ENCODE peak calls at places on chromosomes 11 and 22, in six cellular contexts. One of them, this sample, is unnamed.

GRCh38 chr11:119518746-119519382 is 95.9 kb upstream of the THY1 start:
- DNase-seq in heart right ventricle: no peak
- DNase-seq in WERI-Rb-1: no peak
- DNase-seq in WTC11: peak
- DNase-seq in endothelial cell: peak
- DNase-seq in cardiac fibroblast: peak
- DNase-seq in this sample: no peak

GRCh38 chr11:9629064-9629463 is 34.8 kb upstream of the SWAP70 start:
- DNase-seq in heart right ventricle: no peak
- DNase-seq in endothelial cell: no peak
- DNase-seq in WERI-Rb-1: no peak
- DNase-seq in WTC11: no peak
- DNase-seq in cardiac fibroblast: no peak
- DNase-seq in this sample: no peak

GRCh38 chr11:121721961-121722360 is 269.2 kb upstream of the SORL1-AS1 start:
- DNase-seq in WERI-Rb-1: no peak
- DNase-seq in cardiac fibroblast: no peak
- DNase-seq in WTC11: no peak
- DNase-seq in endothelial cell: no peak
- DNase-seq in heart right ventricle: no peak
- DNase-seq in this sample: no peak

GRCh38 chr22:21074092-21074715 is 28.5 kb downstream of the LRRC74B start:
- DNase-seq in cardiac fibroblast: peak
- DNase-seq in heart right ventricle: no peak
- DNase-seq in endothelial cell: no peak
- DNase-seq in WERI-Rb-1: no peak
- DNase-seq in WTC11: no peak
- DNase-seq in this sample: no peak

GRCh38 chr11:126989942-126990715 is 10.4 kb downstream of the KIRREL3 start:
- DNase-seq in WTC11: peak
- DNase-seq in heart right ventricle: peak
- DNase-seq in cardiac fibroblast: peak
- DNase-seq in WERI-Rb-1: peak
- DNase-seq in endothelial cell: peak
- DNase-seq in this sample: peak

GRCh38 chr11:95279921-95280861 is 49.2 kb upstream of the SESN3 start:
- DNase-seq in heart right ventricle: no peak
- DNase-seq in cardiac fibroblast: no peak
- DNase-seq in WTC11: peak
- DNase-seq in endothelial cell: no peak
- DNase-seq in WERI-Rb-1: peak
- DNase-seq in this sample: no peak

GRCh38 chr22:17087176-17088131 is 2.7 kb downstream of the IL17RA start:
- DNase-seq in WTC11: no peak
- DNase-seq in heart right ventricle: no peak
- DNase-seq in endothelial cell: no peak
- DNase-seq in WERI-Rb-1: no peak
- DNase-seq in cardiac fibroblast: peak
- DNase-seq in this sample: peak

GRCh38 chr11:1101318-1102089 is 26.8 kb downstream of the MUC2 start:
- DNase-seq in endothelial cell: no peak
- DNase-seq in WTC11: no peak
- DNase-seq in heart right ventricle: peak
- DNase-seq in cardiac fibroblast: no peak
- DNase-seq in WERI-Rb-1: no peak
- DNase-seq in this sample: peak

GRCh38 chr11:75277991-75278790 is 37.6 kb downstream of the TPBGL start:
- DNase-seq in cardiac fibroblast: no peak
- DNase-seq in endothelial cell: no peak
- DNase-seq in WTC11: no peak
- DNase-seq in heart right ventricle: no peak
- DNase-seq in WERI-Rb-1: no peak
- DNase-seq in this sample: no peak

GRCh38 chr11:130300567-130300966 is 14.2 kb downstream of the ZBTB44 start:
- DNase-seq in WTC11: no peak
- DNase-seq in cardiac fibroblast: no peak
- DNase-seq in endothelial cell: no peak
- DNase-seq in heart right ventricle: no peak
- DNase-seq in WERI-Rb-1: no peak
- DNase-seq in this sample: no peak

GRCh38 chr11:45089845-45090499 is 56.5 kb upstream of the PRDM11 start:
- DNase-seq in heart right ventricle: no peak
- DNase-seq in cardiac fibroblast: peak
- DNase-seq in WTC11: peak
- DNase-seq in WERI-Rb-1: peak
- DNase-seq in endothelial cell: no peak
- DNase-seq in this sample: no peak

GRCh38 chr11:13465909-13466371 is 2.9 kb upstream of the BTBD10 start:
- DNase-seq in WERI-Rb-1: no peak
- DNase-seq in heart right ventricle: no peak
- DNase-seq in cardiac fibroblast: peak
- DNase-seq in endothelial cell: no peak
- DNase-seq in WTC11: no peak
- DNase-seq in this sample: no peak

GRCh38 chr11:107467754-107468153 is 10.1 kb upstream of the CWF19L2 start:
- DNase-seq in WTC11: no peak
- DNase-seq in endothelial cell: no peak
- DNase-seq in heart right ventricle: no peak
- DNase-seq in WERI-Rb-1: no peak
- DNase-seq in cardiac fibroblast: no peak
- DNase-seq in this sample: no peak

GRCh38 chr11:62508336-62509058 is 38.1 kb downstream of the AHNAK start:
- DNase-seq in cardiac fibroblast: no peak
- DNase-seq in endothelial cell: peak
- DNase-seq in WTC11: peak
- DNase-seq in heart right ventricle: peak
- DNase-seq in WERI-Rb-1: no peak
- DNase-seq in this sample: peak

GRCh38 chr11:12499071-12499470 is 121.7 kb downstream of the PARVA start:
- DNase-seq in heart right ventricle: no peak
- DNase-seq in WTC11: no peak
- DNase-seq in cardiac fibroblast: no peak
- DNase-seq in WERI-Rb-1: no peak
- DNase-seq in endothelial cell: no peak
- DNase-seq in this sample: no peak

GRCh38 chr11:120918257-120918656 is 105.6 kb upstream of the TBCEL start:
- DNase-seq in WTC11: no peak
- DNase-seq in endothelial cell: no peak
- DNase-seq in heart right ventricle: no peak
- DNase-seq in WERI-Rb-1: no peak
- DNase-seq in cardiac fibroblast: no peak
- DNase-seq in this sample: no peak

GRCh38 chr11:63553759-63554158 is 9.4 kb downstream of the PLAAT2 start:
- DNase-seq in cardiac fibroblast: no peak
- DNase-seq in endothelial cell: no peak
- DNase-seq in heart right ventricle: no peak
- DNase-seq in WTC11: no peak
- DNase-seq in WERI-Rb-1: no peak
- DNase-seq in this sample: no peak

GRCh38 chr11:11227686-11228085 is 125.4 kb downstream of the CSNK2A3 start:
- DNase-seq in WERI-Rb-1: no peak
- DNase-seq in heart right ventricle: no peak
- DNase-seq in cardiac fibroblast: no peak
- DNase-seq in WTC11: no peak
- DNase-seq in endothelial cell: no peak
- DNase-seq in this sample: no peak

GRCh38 chr11:11231763-11232162 is 121.3 kb downstream of the CSNK2A3 start:
- DNase-seq in cardiac fibroblast: no peak
- DNase-seq in endothelial cell: no peak
- DNase-seq in WERI-Rb-1: no peak
- DNase-seq in WTC11: no peak
- DNase-seq in heart right ventricle: no peak
- DNase-seq in this sample: no peak

GRCh38 chr11:11229691-11230090 is 123.4 kb downstream of the CSNK2A3 start:
- DNase-seq in WERI-Rb-1: no peak
- DNase-seq in heart right ventricle: no peak
- DNase-seq in WTC11: no peak
- DNase-seq in cardiac fibroblast: no peak
- DNase-seq in endothelial cell: no peak
- DNase-seq in this sample: no peak

DNA sequence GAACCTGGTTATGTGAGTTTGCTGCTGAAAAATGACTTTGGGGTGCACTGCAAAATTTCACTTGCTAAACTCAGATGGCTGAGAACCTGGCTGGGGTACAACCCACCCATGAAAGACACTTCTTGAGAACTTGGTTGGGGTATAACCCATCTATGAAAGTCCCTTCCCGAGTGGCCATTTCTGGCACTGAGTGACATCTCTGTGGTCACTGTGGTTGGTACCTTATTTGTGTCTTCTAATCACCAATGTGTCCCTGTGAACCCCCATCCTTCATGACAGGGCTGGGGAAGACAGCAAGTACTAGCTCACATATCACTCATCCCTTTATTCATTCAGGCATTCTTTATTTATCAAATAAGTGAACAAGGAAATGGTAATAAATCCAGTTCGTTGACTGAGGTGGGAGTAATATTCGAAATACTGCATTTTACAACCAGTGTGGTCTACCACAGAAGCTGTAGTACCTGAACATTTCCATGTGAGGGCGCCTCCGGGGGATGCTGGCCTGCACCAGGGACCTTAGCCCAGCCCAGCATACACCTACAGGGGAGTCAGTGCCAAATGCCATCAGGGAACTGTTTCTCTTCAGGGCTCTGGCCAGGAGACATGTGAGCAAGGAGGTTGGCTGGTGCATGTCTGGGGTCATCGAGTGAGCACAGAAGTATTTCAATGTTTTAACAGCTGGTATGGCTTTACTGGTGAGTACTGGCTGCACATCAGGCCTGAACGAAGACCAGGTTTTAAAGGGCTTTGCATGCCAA is 122.1 kb downstream of the CSNK2A3 start:
- DNase-seq in WTC11: peak
- DNase-seq in heart right ventricle: no peak
- DNase-seq in endothelial cell: peak
- DNase-seq in WERI-Rb-1: peak
- DNase-seq in cardiac fibroblast: no peak
- DNase-seq in this sample: no peak
- TF ChIP-seq CTCF in WTC11: peak
- TF ChIP-seq CTCF in heart right ventricle: peak
- TF ChIP-seq CTCF in endothelial cell: peak
- TF ChIP-seq CTCF in WERI-Rb-1: peak
- TF ChIP-seq CTCF in cardiac fibroblast: peak
- TF ChIP-seq CTCF in this sample: no peak

GRCh38 chr22:41524809-41525449 is 19.3 kb downstream of the POLR3H start:
- DNase-seq in WTC11: peak
- DNase-seq in cardiac fibroblast: peak
- DNase-seq in endothelial cell: no peak
- DNase-seq in heart right ventricle: no peak
- DNase-seq in WERI-Rb-1: peak
- DNase-seq in this sample: no peak
- TF ChIP-seq CTCF in WTC11: no peak
- TF ChIP-seq CTCF in cardiac fibroblast: no peak
- TF ChIP-seq CTCF in endothelial cell: no peak
- TF ChIP-seq CTCF in heart right ventricle: no peak
- TF ChIP-seq CTCF in WERI-Rb-1: peak
- TF ChIP-seq CTCF in this sample: no peak

GRCh38 chr22:23801886-23802377 is 15.2 kb downstream of the SMARCB1 start:
- DNase-seq in endothelial cell: no peak
- DNase-seq in WTC11: no peak
- DNase-seq in cardiac fibroblast: no peak
- DNase-seq in heart right ventricle: no peak
- DNase-seq in WERI-Rb-1: no peak
- DNase-seq in this sample: no peak

GRCh38 chr22:23806837-23807236 is 20.1 kb downstream of the SMARCB1 start:
- DNase-seq in WERI-Rb-1: no peak
- DNase-seq in cardiac fibroblast: no peak
- DNase-seq in WTC11: no peak
- DNase-seq in endothelial cell: no peak
- DNase-seq in heart right ventricle: no peak
- DNase-seq in this sample: no peak

GRCh38 chr22:23801238-23801821 is 14.6 kb downstream of the SMARCB1 start:
- DNase-seq in WERI-Rb-1: no peak
- DNase-seq in cardiac fibroblast: no peak
- DNase-seq in WTC11: no peak
- DNase-seq in endothelial cell: no peak
- DNase-seq in heart right ventricle: no peak
- DNase-seq in this sample: peak

GRCh38 chr22:23803001-23803819 is 16.4 kb downstream of the SMARCB1 start:
- DNase-seq in cardiac fibroblast: no peak
- DNase-seq in WERI-Rb-1: no peak
- DNase-seq in WTC11: no peak
- DNase-seq in endothelial cell: no peak
- DNase-seq in heart right ventricle: no peak
- DNase-seq in this sample: no peak

DNA sequence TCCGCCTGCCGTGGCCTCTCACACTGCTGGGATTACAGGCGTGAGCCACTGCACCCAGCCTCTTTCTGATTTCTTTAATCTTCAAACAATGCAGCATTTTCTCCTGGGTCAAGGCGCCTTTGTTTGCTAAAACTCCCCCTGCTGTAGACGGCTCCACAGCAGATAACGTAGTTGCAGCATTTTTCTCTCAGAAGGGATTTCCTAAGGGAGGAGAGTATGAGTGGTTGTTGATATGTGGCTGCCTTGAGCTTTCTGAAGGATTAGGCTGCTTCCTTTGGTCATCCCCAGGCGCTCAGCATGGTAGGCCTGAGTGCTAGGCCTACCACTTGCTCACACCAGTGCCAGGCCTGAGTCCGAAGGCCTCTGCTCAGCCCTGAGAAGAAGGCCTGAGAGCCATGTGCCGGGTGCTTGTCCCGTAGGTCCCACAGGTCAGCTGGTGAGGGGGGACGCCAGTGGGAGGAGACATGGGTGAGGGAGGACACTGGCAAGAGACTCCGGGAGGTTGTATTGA is 18.1 kb downstream of the SMARCB1 start:
- DNase-seq in WERI-Rb-1: peak
- DNase-seq in endothelial cell: no peak
- DNase-seq in cardiac fibroblast: no peak
- DNase-seq in heart right ventricle: no peak
- DNase-seq in WTC11: no peak
- DNase-seq in this sample: peak
- TF ChIP-seq CTCF in WERI-Rb-1: no peak
- TF ChIP-seq CTCF in endothelial cell: no peak
- TF ChIP-seq CTCF in cardiac fibroblast: no peak
- TF ChIP-seq CTCF in heart right ventricle: no peak
- TF ChIP-seq CTCF in WTC11: no peak
- TF ChIP-seq CTCF in this sample: no peak

DNA sequence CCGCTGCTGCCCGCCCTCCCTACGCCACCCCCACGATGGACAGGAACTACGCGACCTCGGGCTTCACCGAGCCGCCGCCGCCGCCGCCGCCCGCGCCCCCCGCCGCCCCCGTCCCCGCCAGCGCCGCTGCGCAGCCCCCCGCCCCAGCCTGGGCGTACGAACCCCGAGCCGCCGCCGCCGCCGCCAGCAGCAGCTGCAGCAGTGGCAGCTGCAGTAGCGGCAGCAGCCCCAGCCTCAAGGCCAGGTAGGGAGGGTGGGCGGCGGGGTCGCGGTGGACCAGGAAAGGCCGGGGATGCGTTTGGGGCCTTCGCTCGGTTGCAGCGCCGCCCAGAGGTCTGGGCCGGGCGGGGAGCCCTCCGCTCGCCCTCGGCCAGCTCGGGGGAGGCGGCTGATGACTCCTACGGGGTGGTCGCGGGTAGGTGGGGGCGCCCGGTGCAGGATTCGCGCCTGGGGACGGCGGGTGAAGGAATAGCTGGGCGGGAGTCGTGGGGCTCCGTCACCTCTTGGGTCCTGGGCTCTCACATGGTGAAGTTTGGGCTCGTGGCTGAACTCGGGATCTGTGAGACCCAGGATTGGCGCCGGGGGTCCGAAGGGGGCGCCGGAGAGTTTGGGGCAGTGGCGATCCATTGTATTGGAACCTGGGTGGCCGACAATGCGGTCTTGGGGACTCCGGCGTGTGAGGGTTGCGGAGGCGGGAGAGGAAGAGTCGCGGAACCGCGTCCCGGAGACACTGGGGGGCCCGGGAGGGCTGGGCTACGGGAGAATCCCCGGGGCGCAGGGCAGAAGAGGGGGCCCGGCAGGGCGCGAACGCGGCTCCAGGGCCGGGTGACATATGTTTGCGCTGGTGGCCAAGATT is 708 bp downstream of the QSER1 start:
- DNase-seq in heart right ventricle: peak
- DNase-seq in cardiac fibroblast: peak
- DNase-seq in WERI-Rb-1: peak
- DNase-seq in endothelial cell: peak
- DNase-seq in WTC11: peak
- DNase-seq in this sample: peak
- TF ChIP-seq CTCF in heart right ventricle: peak
- TF ChIP-seq CTCF in cardiac fibroblast: peak
- TF ChIP-seq CTCF in WERI-Rb-1: peak
- TF ChIP-seq CTCF in endothelial cell: peak
- TF ChIP-seq CTCF in WTC11: peak
- TF ChIP-seq CTCF in this sample: peak